ENCODE peak calls at places on chromosome 6, in four cellular contexts. O, W, I and L are unnamed samples.

GRCh38 chr6:35304299-35304698 is 6.7 kb downstream of the DEF6 start:
- DNase-seq in W (no peak), O (no peak), I (no peak), L (no peak)

GRCh38 chr6:146904596-146904995 is 299.6 kb upstream of the STXBP5 start:
- DNase-seq in O (no peak), I (no peak), W (no peak), L (no peak)

GRCh38 chr6:112780498-112781096 is 433.5 kb downstream of the RFPL4B start:
- DNase-seq in I (no peak), W (peak), O (peak), L (peak)

GRCh38 chr6:134607411-134607810 is 289.5 kb upstream of the SGK1 start:
- DNase-seq in O (no peak), I (no peak), W (no peak), L (no peak)

GRCh38 chr6:142845624-142846458 is 99.1 kb downstream of the HIVEP2 start:
- DNase-seq in I (no peak), W (peak), O (peak), L (no peak)

GRCh38 chr6:150894935-150895686 is 29.6 kb downstream of the MTHFD1L start:
- DNase-seq in O (no peak), I (no peak), W (no peak), L (no peak)

GRCh38 chr6:27279513-27280063 is 32.1 kb downstream of the PRSS16 start:
- DNase-seq in O (no peak), I (no peak), W (no peak), L (no peak)

GRCh38 chr6:147699637-147700036 is 191.1 kb downstream of the SAMD5 start:
- DNase-seq in I (no peak), W (no peak), O (no peak), L (no peak)

GRCh38 chr6:169618526-169619490 is 83.0 kb downstream of the WDR27 start:
- DNase-seq in O (no peak), W (no peak), I (no peak), L (no peak)

GRCh38 chr6:157814883-157815282 is 8.2 kb upstream of the SNX9 start:
- DNase-seq in O (no peak), I (no peak), W (no peak), L (no peak)

GRCh38 chr6:162750776-162751175 is 23.0 kb downstream of the PACRG start:
- DNase-seq in I (no peak), O (no peak), W (no peak), L (peak)

GRCh38 chr6:109706513-109706912 is 15.4 kb downstream of the FIG4 start:
- DNase-seq in I (no peak), W (no peak), O (no peak), L (no peak)

GRCh38 chr6:87808005-87808757 is 106.1 kb upstream of the AKIRIN2 start:
- DNase-seq in O (no peak), W (no peak), I (no peak), L (peak)

GRCh38 chr6:158475344-158476302 is 84.3 kb upstream of the TMEM181 start:
- DNase-seq in O (no peak), I (no peak), W (no peak), L (peak)

GRCh38 chr6:165146456-165146855 is 162.9 kb downstream of the C6orf118 start:
- DNase-seq in I (no peak), O (no peak), W (peak), L (no peak)